ENCODE peak calls at places on chromosomes 5 and 9, in eight cellular contexts. G is mesenchymal stem cell, J is lower lobe of right lung, S is OCI-LY7, F is AG04450, O is fibroblast of lung, Z is sigmoid colon, M is aorta. T is an unnamed sample.

GRCh38 chr9:4985376-4986266 is 549 bp downstream of the JAK2 start:
- DNase-seq in G (peak), J (peak), S (peak), F (no peak), O (peak), Z (peak), M (peak), T (peak)

GRCh38 chr5:117769877-117770276 is 1195.3 kb upstream of the SEMA6A start:
- DNase-seq in G (no peak), J (no peak), S (no peak), F (no peak), O (no peak), Z (no peak), M (no peak), T (no peak)

GRCh38 chr5:111762895-111763294 is 5.9 kb upstream of the NREP start:
- DNase-seq in G (no peak), J (no peak), S (no peak), F (no peak), O (peak), Z (no peak), M (no peak), T (no peak)

GRCh38 chr5:173010547-173011464 is 27.2 kb downstream of the ATP6V0E1 start:
- DNase-seq in G (peak), J (peak), S (no peak), F (no peak), O (peak), Z (peak), M (peak), T (peak)

GRCh38 chr5:132259061-132259851 is 1.8 kb downstream of the PDLIM4 start:
- DNase-seq in G (peak), J (no peak), S (no peak), F (peak), O (peak), Z (peak), M (peak), T (no peak)

GRCh38 chr9:115758441-115758840 is 395.1 kb upstream of the PAPPA start:
- DNase-seq in G (peak), J (no peak), S (no peak), F (no peak), O (no peak), Z (no peak), M (no peak), T (no peak)

GRCh38 chr9:90523953-90524352 is 118.7 kb downstream of the DIRAS2 start:
- DNase-seq in G (no peak), J (no peak), S (no peak), F (no peak), O (no peak), Z (no peak), M (no peak), T (no peak)

GRCh38 chr9:14993891-14994554 is 83.8 kb upstream of the FREM1 start:
- DNase-seq in G (no peak), J (no peak), S (no peak), F (no peak), O (no peak), Z (no peak), M (no peak), T (no peak)

GRCh38 chr5:98428806-98429205 is 344.7 kb upstream of the RGMB start:
- DNase-seq in G (peak), J (peak), S (no peak), F (no peak), O (peak), Z (no peak), M (no peak), T (peak)

GRCh38 chr9:1008256-1008655 is 31.8 kb downstream of the DMRT3 start:
- DNase-seq in G (peak), J (no peak), S (no peak), F (no peak), O (peak), Z (no peak), M (no peak), T (no peak)

GRCh38 chr9:129237804-129238203 is 59.7 kb upstream of the IER5L start:
- DNase-seq in G (no peak), J (no peak), S (no peak), F (no peak), O (no peak), Z (no peak), M (no peak), T (no peak)
- H3K4me3 ChIP-seq in G (no peak), J (no peak), S (peak), F (no peak), O (no peak), Z (no peak), M (no peak), T (no peak)

GRCh38 chr5:151196556-151197290 is 27.2 kb downstream of the CCDC69 start:
- DNase-seq in G (no peak), J (no peak), S (peak), F (no peak), O (no peak), Z (peak), M (no peak), T (no peak)
- H3K27ac ChIP-seq in G (no peak), J (peak), S (peak), F (no peak), O (no peak), Z (peak), M (no peak), T (peak)

DNA sequence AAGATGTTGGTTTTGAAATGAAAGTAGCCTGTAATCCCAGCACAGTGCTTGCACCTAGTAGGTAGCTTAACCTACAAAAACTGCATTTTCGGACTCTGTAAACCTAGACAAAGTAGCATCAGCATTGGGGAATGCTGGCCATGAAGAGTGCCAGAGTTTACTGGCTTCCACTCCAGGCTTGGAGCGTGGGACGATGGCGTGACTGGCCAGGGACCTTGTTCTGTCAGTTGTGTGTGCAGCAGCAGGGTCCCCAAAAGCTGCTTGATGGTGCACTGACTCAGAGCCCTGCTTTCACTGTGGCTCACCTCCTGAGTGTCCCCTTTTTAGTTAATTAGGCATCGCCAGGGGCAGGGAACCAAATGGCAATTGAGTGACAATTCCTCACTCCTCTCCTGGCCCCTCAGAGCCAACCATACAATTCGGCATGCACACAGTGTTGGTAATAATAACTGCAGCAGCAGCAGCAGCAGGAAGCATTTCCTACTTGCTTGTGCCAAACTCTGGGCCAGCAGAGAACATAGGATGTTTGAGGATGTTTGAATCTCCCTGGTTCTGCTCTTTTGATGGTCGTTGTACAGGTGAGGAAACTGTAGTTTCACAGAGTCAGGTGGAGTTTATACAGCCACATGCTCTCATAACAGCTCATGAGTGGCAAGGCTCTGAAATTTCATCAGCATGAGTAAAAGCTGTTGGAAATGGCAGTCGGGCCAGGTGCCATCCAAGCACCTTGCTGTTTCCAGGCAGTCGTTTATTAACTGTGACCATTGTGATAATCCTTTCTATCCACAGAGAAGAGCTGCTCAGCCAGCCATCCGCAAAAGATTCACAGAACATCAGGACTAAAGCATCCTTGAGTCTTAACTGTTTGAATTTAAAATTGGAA is 4.2 kb downstream of the UBE2QL1 start:
- DNase-seq in G (no peak), J (no peak), S (no peak), F (no peak), O (no peak), Z (no peak), M (no peak), T (no peak)
- H3K4me3 ChIP-seq in G (no peak), J (no peak), S (no peak), F (no peak), O (no peak), Z (no peak), M (peak), T (no peak)

GRCh38 chr5:108382784-108383358 is 973 bp upstream of the FBXL17 start:
- DNase-seq in G (peak), J (no peak), S (peak), F (no peak), O (no peak), Z (no peak), M (no peak), T (peak)

GRCh38 chr5:108381034-108381954 is 604 bp downstream of the FBXL17 start:
- DNase-seq in G (peak), J (peak), S (peak), F (no peak), O (peak), Z (peak), M (peak), T (peak)

GRCh38 chr5:108381955-108382783 is at the start of gene FBXL17:
- DNase-seq in G (peak), J (peak), S (peak), F (peak), O (peak), Z (peak), M (peak), T (peak)

GRCh38 chr5:108380531-108381021 is 1.3 kb downstream of the FBXL17 start:
- DNase-seq in G (peak), J (peak), S (peak), F (no peak), O (peak), Z (peak), M (peak), T (peak)

DNA sequence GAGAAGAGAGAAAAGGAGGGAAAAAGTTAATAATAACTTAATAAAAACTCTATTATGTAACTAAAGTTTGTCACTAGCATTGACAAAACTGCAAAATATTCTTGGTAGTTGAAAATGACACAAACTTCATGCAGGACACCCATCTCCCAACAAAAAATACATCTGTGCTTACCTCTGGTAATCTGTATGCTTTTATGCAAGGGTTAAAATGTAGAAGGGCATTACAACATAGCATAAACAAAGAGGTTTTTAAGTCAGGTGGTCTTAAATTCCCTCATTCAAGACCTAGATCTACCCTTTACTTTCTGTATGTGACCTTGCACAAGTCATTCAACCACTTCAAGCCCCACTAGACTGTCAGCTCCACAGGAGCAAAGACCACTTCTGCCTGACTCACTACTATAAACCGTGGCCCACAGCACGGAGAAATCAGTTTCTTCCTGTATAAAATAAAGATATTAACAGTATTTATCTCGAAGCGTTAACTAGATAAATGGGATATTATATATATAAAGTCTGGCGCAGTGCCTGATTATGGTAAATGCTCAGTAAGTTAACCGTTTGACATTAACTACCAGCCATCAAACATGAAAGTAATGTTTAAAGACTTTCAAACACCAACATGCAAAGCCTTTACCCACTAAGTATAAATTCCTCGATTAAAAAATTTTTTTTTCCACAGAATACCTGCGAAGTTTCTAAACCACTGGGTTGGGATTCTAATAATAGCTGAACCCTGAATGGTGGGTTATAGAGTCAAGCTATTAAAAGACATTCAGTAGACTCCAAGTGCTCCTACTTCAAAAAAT is 2.0 kb downstream of the FBXL17 start:
- DNase-seq in G (peak), J (no peak), S (peak), F (no peak), O (peak), Z (no peak), M (no peak), T (peak)
- H3K27ac ChIP-seq in G (no peak), J (peak), S (peak), F (no peak), O (no peak), Z (peak), M (no peak), T (peak)

GRCh38 chr9:131097948-131098278 is 1.6 kb downstream of the AIF1L start:
- DNase-seq in G (no peak), J (no peak), S (no peak), F (no peak), O (no peak), Z (no peak), M (no peak), T (no peak)

GRCh38 chr9:131099088-131099611 is 2.8 kb downstream of the AIF1L start:
- DNase-seq in G (no peak), J (no peak), S (no peak), F (no peak), O (no peak), Z (no peak), M (no peak), T (no peak)

GRCh38 chr9:131096490-131097258 is at the start of gene AIF1L:
- DNase-seq in G (no peak), J (no peak), S (no peak), F (no peak), O (no peak), Z (no peak), M (no peak), T (no peak)

GRCh38 chr9:131097259-131097947 is 1.1 kb downstream of the AIF1L start:
- DNase-seq in G (no peak), J (no peak), S (no peak), F (no peak), O (no peak), Z (no peak), M (no peak), T (no peak)

GRCh38 chr9:131098391-131099087 is 2.2 kb downstream of the AIF1L start:
- DNase-seq in G (no peak), J (no peak), S (no peak), F (no peak), O (no peak), Z (no peak), M (no peak), T (no peak)
- H3K4me3 ChIP-seq in G (no peak), J (no peak), S (no peak), F (no peak), O (no peak), Z (no peak), M (no peak), T (no peak)

DNA sequence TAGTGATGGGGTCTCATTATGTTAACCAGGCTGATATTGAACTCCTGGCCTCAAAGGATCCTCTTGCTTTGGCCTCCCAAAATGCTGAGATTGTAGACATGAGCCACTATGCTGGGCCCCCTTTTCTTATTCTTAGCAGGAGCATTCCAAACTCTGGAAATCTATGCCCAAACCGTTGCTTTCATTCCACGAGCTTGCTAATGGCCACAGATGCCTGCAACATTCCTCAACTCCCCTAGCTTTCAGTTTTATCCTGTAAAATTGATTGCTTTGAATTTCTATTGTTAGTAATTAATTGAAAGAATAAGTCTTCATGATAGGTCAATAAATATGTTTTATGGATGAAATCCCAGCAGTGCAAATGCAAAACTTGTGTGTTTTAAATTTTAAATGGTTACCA is 564.8 kb upstream of the WWC1 start:
- DNase-seq in G (no peak), J (no peak), S (no peak), F (no peak), O (no peak), Z (no peak), M (no peak), T (no peak)
- H3K27ac ChIP-seq in G (no peak), J (no peak), S (no peak), F (no peak), O (no peak), Z (no peak), M (no peak), T (no peak)

GRCh38 chr5:144352318-144352717 is 181.6 kb downstream of the KCTD16 start:
- DNase-seq in G (no peak), J (no peak), S (no peak), F (no peak), O (no peak), Z (no peak), M (no peak), T (no peak)

GRCh38 chr5:144356489-144356888 is 185.8 kb downstream of the KCTD16 start:
- DNase-seq in G (no peak), J (no peak), S (no peak), F (no peak), O (no peak), Z (no peak), M (no peak), T (no peak)

DNA sequence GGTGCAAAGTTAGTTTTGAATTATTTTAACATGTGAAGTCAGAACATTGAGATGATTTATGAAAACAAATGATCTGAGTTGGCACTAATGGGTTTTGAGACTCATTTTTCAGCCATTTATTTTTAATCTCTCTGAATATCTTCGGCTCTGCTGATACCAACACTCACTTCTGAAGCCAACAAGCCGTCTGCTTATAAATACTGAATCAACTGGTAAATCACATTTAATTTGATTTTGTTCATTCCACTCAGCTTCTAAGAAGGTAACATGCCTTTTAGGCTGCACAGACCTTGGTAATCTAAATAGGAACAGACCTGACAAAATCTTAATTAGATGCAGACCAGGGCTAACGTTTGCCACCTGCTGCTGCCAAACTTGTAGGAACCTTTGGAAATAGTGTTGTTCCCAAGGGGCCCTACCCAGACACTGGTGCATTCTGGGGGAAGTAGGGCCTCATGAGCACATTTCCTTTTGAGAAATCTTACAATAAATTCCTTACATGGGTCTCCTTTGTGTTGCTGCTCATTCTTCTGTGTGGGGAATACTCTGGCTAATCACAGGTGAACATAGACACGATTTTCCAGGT is 182.2 kb downstream of the KCTD16 start:
- DNase-seq in G (no peak), J (no peak), S (no peak), F (no peak), O (no peak), Z (no peak), M (no peak), T (no peak)
- H3K4me3 ChIP-seq in G (no peak), J (no peak), S (no peak), F (no peak), O (no peak), Z (no peak), M (no peak), T (no peak)

DNA sequence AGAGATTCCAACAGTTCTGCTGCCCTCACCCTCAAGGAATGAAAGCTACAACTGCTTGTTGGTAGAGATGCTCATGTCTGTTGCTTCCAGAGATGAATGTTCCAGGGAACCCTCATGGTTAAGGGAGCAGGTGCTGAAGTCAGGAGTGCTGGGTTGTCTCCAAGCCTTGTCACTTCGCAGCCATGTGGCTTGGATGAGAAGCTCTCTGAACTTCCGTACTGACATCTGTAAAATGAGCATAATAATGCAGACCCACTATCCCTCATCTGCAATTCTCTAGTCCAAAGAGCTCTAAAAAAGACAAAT is 133.3 kb upstream of the ADRA1B start:
- DNase-seq in G (no peak), J (no peak), S (no peak), F (no peak), O (no peak), Z (no peak), M (no peak), T (no peak)
- H3K27ac ChIP-seq in G (no peak), J (no peak), S (no peak), F (no peak), O (no peak), Z (no peak), M (peak), T (no peak)

DNA sequence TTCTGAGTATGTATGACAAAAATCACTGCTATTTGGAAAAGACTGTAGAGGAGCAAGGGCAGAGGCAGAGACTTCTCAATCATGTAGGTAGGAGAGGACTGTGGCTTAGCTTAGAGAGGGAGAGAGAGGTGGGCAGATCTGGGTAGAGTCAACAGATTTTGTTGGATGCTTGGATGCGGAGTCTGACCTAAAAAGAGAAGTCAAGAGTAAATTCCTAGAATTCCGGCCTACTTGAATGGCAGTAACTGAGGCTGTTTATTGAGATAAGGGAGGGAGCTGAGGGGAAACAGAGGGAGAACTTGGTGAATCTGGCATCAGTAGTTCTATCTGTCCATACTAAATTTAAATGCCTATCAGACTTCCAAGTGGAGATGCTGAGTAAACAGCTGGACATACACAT is 2.4 kb downstream of the TICAM2 start:
- DNase-seq in G (no peak), J (no peak), S (no peak), F (no peak), O (no peak), Z (no peak), M (no peak), T (no peak)
- H3K4me3 ChIP-seq in G (no peak), J (no peak), S (no peak), F (no peak), O (peak), Z (no peak), M (no peak), T (no peak)

T was measured in small intestine.